ENCODE peak calls at places on chromosomes 12 and 14, in four cellular contexts. W is WTC11, O is HEK293T, H is HepG2. B is an unnamed sample.

GRCh38 chr12:46763230-46763629 is 62.6 kb downstream of the SLC38A4 start:
- DNase-seq in W (no peak), O (no peak), H (no peak), B (no peak)

GRCh38 chr14:77458249-77458950 is 507 bp downstream of the AHSA1 start:
- DNase-seq in W (peak), O (peak), H (peak), B (peak)

GRCh38 chr12:23197266-23197665 is 572.3 kb downstream of the ETNK1 start:
- DNase-seq in W (no peak), O (no peak), H (no peak), B (no peak)

GRCh38 chr12:13116259-13116658 is 12.8 kb upstream of the GSG1 start:
- DNase-seq in W (no peak), O (no peak), H (no peak), B (no peak)

GRCh38 chr12:4145990-4146859 is 127.3 kb upstream of the CCND2 start:
- DNase-seq in W (no peak), O (no peak), H (no peak), B (no peak)

GRCh38 chr12:84508325-84508861 is 404.2 kb downstream of the SLC6A15 start:
- DNase-seq in W (no peak), O (peak), H (peak), B (no peak)

GRCh38 chr12:61530456-61530855 is 729.7 kb upstream of the USP15 start:
- DNase-seq in W (no peak), O (no peak), H (no peak), B (no peak)

GRCh38 chr14:57492859-57493258 is 798 bp downstream of the CCDC198 start:
- DNase-seq in W (no peak), O (peak), H (peak), B (no peak)

GRCh38 chr12:124388038-124388676 is 93.3 kb downstream of the RFLNA start:
- DNase-seq in W (no peak), O (no peak), H (no peak), B (no peak)

GRCh38 chr12:94209240-94209639 is 60.9 kb downstream of the PLXNC1 start:
- DNase-seq in W (no peak), O (no peak), H (no peak), B (no peak)

GRCh38 chr12:94205738-94206310 is 57.4 kb downstream of the PLXNC1 start:
- DNase-seq in W (no peak), O (no peak), H (no peak), B (no peak)

GRCh38 chr12:94208433-94208921 is 60.1 kb downstream of the PLXNC1 start:
- DNase-seq in W (no peak), O (no peak), H (no peak), B (peak)

GRCh38 chr12:94206886-94207285 is 58.5 kb downstream of the PLXNC1 start:
- DNase-seq in W (no peak), O (no peak), H (no peak), B (no peak)

GRCh38 chr12:94207467-94208432 is 59.4 kb downstream of the PLXNC1 start:
- DNase-seq in W (no peak), O (no peak), H (no peak), B (no peak)
- TF ChIP-seq ELF4 in W (no peak), O (no peak), H (no peak), B (no peak)

DNA sequence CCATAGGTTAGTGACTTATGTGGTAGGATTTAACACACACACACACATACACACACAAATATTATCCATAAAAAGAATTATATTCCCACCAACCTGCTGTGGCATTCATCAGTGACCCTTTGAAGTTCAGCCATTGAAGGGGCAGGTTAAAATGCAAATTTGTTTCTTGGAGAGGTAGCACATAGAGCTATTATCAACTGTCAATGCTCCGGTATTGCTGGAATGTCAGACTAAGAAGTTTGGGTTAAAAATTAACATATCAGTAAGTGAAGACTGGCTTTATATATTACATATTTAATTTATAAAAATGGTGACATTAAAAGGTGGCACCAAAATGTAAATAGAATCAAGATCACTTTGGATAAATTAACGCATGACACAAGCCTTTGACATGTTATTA is 207.3 kb downstream of the DAD1 start:
- DNase-seq in W (no peak), O (no peak), H (no peak), B (no peak)
- TF ChIP-seq ELF4 in W (no peak), O (no peak), H (no peak), B (no peak)

DNA sequence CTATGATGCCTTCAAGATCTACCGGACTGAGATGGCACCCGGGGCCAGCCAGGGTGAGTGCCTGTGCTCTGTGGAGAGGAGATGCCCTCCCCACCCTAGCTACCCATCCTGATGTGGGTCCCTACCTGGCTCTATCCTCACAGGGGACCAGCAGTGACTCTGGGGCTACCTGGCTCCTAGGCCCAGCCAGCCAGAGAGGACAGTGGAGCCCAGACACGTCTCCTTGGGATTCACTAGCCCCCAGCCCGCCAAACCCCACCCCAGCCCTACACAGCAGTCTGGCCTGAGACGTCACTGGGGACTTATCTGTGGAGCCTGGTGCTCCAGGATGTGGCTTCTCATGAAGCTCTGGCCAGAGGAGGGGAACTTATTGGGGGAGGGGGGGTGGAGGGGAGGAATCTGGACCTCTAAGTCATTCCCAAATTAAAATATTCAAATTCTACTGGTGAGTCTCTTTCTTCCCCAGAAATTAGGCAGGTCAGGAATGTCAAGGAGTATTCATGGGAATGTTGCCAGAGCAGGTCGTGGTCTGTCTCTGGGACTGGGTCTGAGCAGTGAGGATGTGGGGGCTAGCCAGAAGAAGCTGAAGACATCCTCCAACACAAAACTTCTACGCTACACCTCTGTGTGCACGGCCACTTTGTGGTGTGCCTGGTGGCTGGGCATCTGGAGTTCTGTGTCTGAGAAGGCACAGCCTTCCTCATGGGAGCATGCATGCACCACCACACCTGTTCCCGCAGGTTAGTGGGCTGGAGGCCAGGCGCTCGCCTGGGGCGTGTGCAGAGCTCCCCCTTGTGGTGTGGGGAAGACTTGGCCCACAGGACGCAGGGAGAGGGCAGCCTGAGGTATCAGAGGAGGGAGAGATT is 2.7 kb downstream of the CMTM5 start:
- DNase-seq in W (peak), O (peak), H (peak), B (peak)
- TF ChIP-seq ELF4 in W (no peak), O (no peak), H (no peak), B (no peak)

GRCh38 chr14:61898568-61898967 is 136.3 kb downstream of the SNAPC1 start:
- DNase-seq in W (no peak), O (no peak), H (no peak), B (no peak)

GRCh38 chr14:61891251-61891650 is 129.0 kb downstream of the SNAPC1 start:
- DNase-seq in W (no peak), O (no peak), H (no peak), B (no peak)

GRCh38 chr14:61893371-61893940 is 131.2 kb downstream of the SNAPC1 start:
- DNase-seq in W (no peak), O (no peak), H (no peak), B (no peak)

GRCh38 chr14:61891810-61892209 is 129.6 kb downstream of the SNAPC1 start:
- DNase-seq in W (no peak), O (no peak), H (no peak), B (no peak)

GRCh38 chr14:61894452-61895077 is 132.3 kb downstream of the SNAPC1 start:
- DNase-seq in W (peak), O (peak), H (peak), B (peak)
- TF ChIP-seq ELF4 in W (no peak), O (no peak), H (no peak), B (no peak)

GRCh38 chr12:79569679-79570078 is 121.1 kb downstream of the PAWR start:
- DNase-seq in W (no peak), O (no peak), H (no peak), B (no peak)

GRCh38 chr12:79567164-79567563 is 123.6 kb downstream of the PAWR start:
- DNase-seq in W (no peak), O (no peak), H (no peak), B (no peak)

GRCh38 chr12:79561401-79562132 is 129.2 kb downstream of the PAWR start:
- DNase-seq in W (no peak), O (no peak), H (no peak), B (no peak)

GRCh38 chr12:79563021-79563739 is 127.6 kb downstream of the PAWR start:
- DNase-seq in W (no peak), O (no peak), H (no peak), B (no peak)

GRCh38 chr12:79566452-79566851 is 124.3 kb downstream of the PAWR start:
- DNase-seq in W (no peak), O (no peak), H (peak), B (no peak)
- TF ChIP-seq ELF4 in W (no peak), O (no peak), H (peak), B (no peak)